ENCODE peak calls at places on chromosome 2, in ten cellular contexts. U, D, C, L, O, G, K, Y, I and A are unnamed samples.

GRCh38 chr2:187842978-187843847 is 289.0 kb upstream of the TFPI start:
- DNase-seq in L (no peak), G (peak; percentile 56), C (no peak), O (peak; percentile 91), I (no peak), Y (peak; percentile 70), D (no peak), K (no peak), U (no peak), A (no peak)

GRCh38 chr2:71562518-71562917 is 109.2 kb downstream of the DYSF start:
- DNase-seq in D (no peak), O (no peak), C (no peak), L (no peak), I (no peak), K (no peak), Y (peak; percentile 41), U (no peak), G (no peak), A (no peak)

GRCh38 chr2:182761903-182762302 is 45.8 kb downstream of the DNAJC10 start:
- DNase-seq in O (no peak), U (peak; percentile 37), D (peak; percentile 63), C (no peak), L (no peak), I (no peak), K (peak; percentile 37), G (no peak), Y (peak; percentile 43), A (no peak)

GRCh38 chr2:634670-635395 is 42.4 kb downstream of the TMEM18 start:
- DNase-seq in G (no peak), Y (no peak), L (no peak), K (no peak), I (no peak), C (no peak), O (no peak), U (no peak), D (peak; percentile 43), A (no peak)

GRCh38 chr2:167826906-167827305 is 420.5 kb downstream of the STK39 start:
- DNase-seq in L (no peak), K (no peak), D (no peak), I (no peak), C (no peak), Y (no peak), G (no peak), O (no peak), U (no peak), A (no peak)

GRCh38 chr2:235021752-235022151 is 69.9 kb downstream of the SH3BP4 start:
- DNase-seq in C (no peak), Y (peak; percentile 92), O (no peak), L (no peak), K (no peak), G (no peak), I (no peak), D (no peak), U (no peak), A (no peak)

GRCh38 chr2:42200534-42201227 is 31.5 kb downstream of the EML4 start:
- DNase-seq in C (no peak), U (no peak), K (no peak), O (no peak), L (no peak), G (no peak), Y (peak; percentile 79), I (no peak), D (no peak), A (no peak)

GRCh38 chr2:238294393-238295143 is 6.2 kb upstream of the PER2 start:
- DNase-seq in U (no peak), I (no peak), D (peak; percentile 28), O (no peak), G (no peak), C (no peak), K (no peak), Y (no peak), L (peak; percentile 40), A (no peak)

GRCh38 chr2:84519332-84519957 is 3.1 kb downstream of the DNAH6 start:
- DNase-seq in D (no peak), L (no peak), I (no peak), K (no peak), O (no peak), G (no peak), Y (no peak), C (no peak), U (no peak), A (no peak)

GRCh38 chr2:58757971-58758370 is 516.8 kb upstream of the FANCL start:
- DNase-seq in C (no peak), O (no peak), U (no peak), K (no peak), D (no peak), G (no peak), Y (no peak), L (no peak), I (no peak), A (no peak)

GRCh38 chr2:45885111-45885685 is 233.7 kb downstream of the PRKCE start:
- DNase-seq in I (no peak), O (no peak), D (no peak), K (no peak), G (no peak), C (no peak), U (no peak), L (no peak), Y (peak; percentile 41), A (no peak)

GRCh38 chr2:106638043-106638442 is 150.9 kb downstream of the CD8B2 start:
- DNase-seq in I (no peak), Y (peak; percentile 1), G (no peak), C (no peak), K (no peak), U (no peak), O (peak; percentile 55), L (no peak), D (no peak), A (no peak)

GRCh38 chr2:84556190-84556589 is 39.9 kb downstream of the DNAH6 start:
- DNase-seq in D (no peak), Y (no peak), G (no peak), C (no peak), I (no peak), K (no peak), O (no peak), L (no peak), U (no peak), A (no peak)

GRCh38 chr2:43032894-43033270 is 193.5 kb downstream of the ZFP36L2 start:
- DNase-seq in L (peak; percentile 55), I (no peak), D (peak; percentile 46), U (peak; percentile 19), O (no peak), K (no peak), Y (no peak), C (no peak), G (no peak), A (no peak)

GRCh38 chr2:230908595-230909191 is 16.3 kb downstream of the GPR55 start:
- DNase-seq in K (no peak), D (peak; percentile 56), I (no peak), G (peak; percentile 72), C (peak; percentile 1), L (peak; percentile 37), Y (peak; percentile 78), U (no peak), O (no peak), A (no peak)

GRCh38 chr2:199485732-199486335 is 28.1 kb upstream of the SATB2 start:
- DNase-seq in D (no peak), U (no peak), L (no peak), O (peak; percentile 87), C (peak; percentile 72), Y (peak; percentile 54), K (peak; percentile 79), I (no peak), G (peak; percentile 60), A (peak; percentile 29)

GRCh38 chr2:121506187-121506586 is 24.5 kb upstream of the RNU4ATAC start:
- DNase-seq in G (no peak), U (no peak), K (no peak), L (no peak), Y (no peak), O (no peak), I (no peak), C (no peak), D (no peak), A (no peak)
- H3K4me1 ChIP-seq in G (no peaks in the 10 kb centered on the region), U (no peaks in the 10 kb centered on the region), K (no peaks in the 10 kb centered on the region), L (peaks cover 19% of the 10 kb centered on the region), Y (peaks cover 10% of the 10 kb centered on the region), O (peaks cover 4% of the 10 kb centered on the region), I (no peaks in the 10 kb centered on the region), C (no peaks in the 10 kb centered on the region), D (peaks cover 9% of the 10 kb centered on the region), A (no peaks in the 10 kb centered on the region)

DNA sequence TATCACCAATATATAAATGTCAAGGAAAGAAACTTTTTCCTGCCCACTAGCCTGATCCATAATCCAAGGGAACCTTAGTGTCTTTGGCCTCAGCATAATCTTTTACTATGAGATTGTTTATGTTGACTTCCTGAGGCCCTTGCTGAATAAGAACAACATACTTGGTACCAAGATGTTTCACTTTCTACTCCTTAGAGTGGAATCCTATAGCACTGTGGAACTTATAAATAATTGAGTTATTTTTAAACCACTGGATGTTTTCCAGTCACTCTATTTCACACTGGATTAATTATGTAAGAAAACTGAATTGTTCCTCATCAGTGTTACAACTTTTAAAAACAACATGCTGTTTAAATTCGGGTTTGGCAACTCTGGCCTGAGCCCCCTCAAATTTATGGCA is 637.7 kb upstream of the ZEB2 start:
- DNase-seq in O (no peak), Y (no peak), C (no peak), K (no peak), L (no peak), U (no peak), D (no peak), G (no peak), I (no peak), A (no peak)
- H3K4me3 ChIP-seq in O (no peak overlapping the region), Y (no peak overlapping the region), C (no peak overlapping the region), K (no peak overlapping the region), L (no peak overlapping the region), U (no peak overlapping the region), D (no peak overlapping the region), G (no peak overlapping the region), I (no peak overlapping the region), A (no peak overlapping the region)

DNA sequence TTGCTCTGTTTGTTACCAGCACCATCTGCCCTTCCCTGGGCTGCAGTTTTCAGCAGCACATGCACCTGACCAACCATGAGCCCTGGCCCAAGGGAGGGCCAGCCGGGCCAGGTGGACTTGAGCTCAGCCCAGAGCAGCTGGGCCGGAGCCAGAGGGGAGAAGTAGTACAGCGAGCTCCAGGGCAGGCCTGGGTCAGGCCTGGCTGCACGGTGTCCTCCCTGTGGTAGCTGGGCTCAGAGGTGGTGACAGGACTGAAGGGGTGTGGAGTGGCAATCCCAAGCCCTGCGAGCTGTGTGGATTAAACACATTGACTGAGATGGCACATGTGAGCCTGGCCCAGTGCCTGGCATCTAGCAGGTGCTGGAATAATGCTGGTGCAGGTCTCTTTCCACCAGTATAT is 222.2 kb downstream of the GLI2 start:
- DNase-seq in O (no peak), C (no peak), L (no peak), I (no peak), G (no peak), K (no peak), Y (no peak), D (no peak), U (no peak), A (peak; percentile 62)
- H3K36me3 ChIP-seq in O (no peaks in the 10 kb centered on the region), C (no peaks in the 10 kb centered on the region), L (peaks cover 3% of the 10 kb centered on the region), I (no peaks in the 10 kb centered on the region), G (peaks cover 62% of the 10 kb centered on the region), K (no peaks in the 10 kb centered on the region), Y (peaks cover 6% of the 10 kb centered on the region), D (no peaks in the 10 kb centered on the region), U (no peaks in the 10 kb centered on the region), A (no peaks in the 10 kb centered on the region)

GRCh38 chr2:127386764-127387654 is 766 bp downstream of the MAP3K2 start:
- DNase-seq in D (peak; percentile 95), O (peak; percentile 82), K (peak; percentile 89), C (peak; percentile 80), U (peak; percentile 82), I (peak; percentile 71), Y (peak; percentile 93), G (peak; percentile 56), L (peak; percentile 90), A (peak; percentile 83)
- H3K4me1 ChIP-seq in D (peaks cover 58% of the 10 kb centered on the region), O (peaks cover 23% of the 10 kb centered on the region), K (peaks cover 13% of the 10 kb centered on the region), C (peaks cover 48% of the 10 kb centered on the region), U (peaks cover 5% of the 10 kb centered on the region), I (peaks cover 42% of the 10 kb centered on the region), Y (no peaks in the 10 kb centered on the region), G (no peaks in the 10 kb centered on the region), L (peaks cover 51% of the 10 kb centered on the region), A (peaks cover 46% of the 10 kb centered on the region)